ENCODE peak calls at places on chromosome 17, in six cellular contexts. T, H, R, K, P and V are unnamed samples.

GRCh38 chr17:69773081-69773480 is 301.9 kb upstream of the KCNJ16 start:
- ATAC-seq in T (no peak), K (no peak), P (no peak), R (no peak), H (no peak), V (no peak)

GRCh38 chr17:60149691-60150582 is at the start of gene CA4:
- ATAC-seq in P (no peak), R (peak; percentile 22), K (peak; percentile 28), T (peak; percentile 32), H (no peak), V (no peak)

GRCh38 chr17:40453881-40454630 is 10.8 kb downstream of the IGFBP4 start:
- ATAC-seq in P (no peak), T (no peak), K (no peak), R (no peak), H (no peak), V (peak; percentile 14)

GRCh38 chr17:68794636-68795503 is 160.3 kb downstream of the ABCA8 start:
- ATAC-seq in K (no peak), P (peak; percentile 72), R (no peak), T (no peak), H (peak; percentile 83), V (peak; percentile 39)

GRCh38 chr17:33291248-33292183 is 1.6 kb downstream of the ASIC2 start:
- ATAC-seq in R (peak; percentile 45), P (no peak), H (no peak), K (no peak), T (no peak), V (no peak)

GRCh38 chr17:21252289-21252874 is 828 bp downstream of the NATD1 start:
- ATAC-seq in R (no peak), K (no peak), H (no peak), T (no peak), P (no peak), V (no peak)

GRCh38 chr17:50468120-50469004 is at the start of gene CHAD:
- ATAC-seq in T (peak; percentile 57), K (no peak), H (no peak), R (no peak), P (no peak), V (no peak)

GRCh38 chr17:77571562-77571981 is 386.9 kb upstream of the TNRC6C start:
- ATAC-seq in T (peak; percentile 20), H (no peak), K (no peak), P (no peak), R (no peak), V (no peak)

GRCh38 chr17:50550661-50551432 is 3.9 kb downstream of the SPATA20 start:
- ATAC-seq in H (peak; percentile 61), T (peak; percentile 90), K (peak; percentile 79), R (peak; percentile 73), P (peak; percentile 18), V (peak; percentile 78)

GRCh38 chr17:36657390-36657762 is 56.0 kb downstream of the MRM1 start:
- ATAC-seq in P (no peak), K (no peak), H (no peak), R (peak; percentile 51), T (no peak), V (no peak)

GRCh38 chr17:40554646-40555295 is 10.5 kb downstream of the CCR7 start:
- ATAC-seq in R (no peak), H (no peak), T (no peak), P (no peak), K (no peak), V (no peak)

GRCh38 chr17:35519442-35519841 is 18.0 kb downstream of the SLFN12L start:
- ATAC-seq in T (no peak), K (no peak), R (no peak), P (no peak), H (no peak), V (no peak)

GRCh38 chr17:74919440-74920305 is 3.4 kb downstream of the USH1G start:
- ATAC-seq in H (no peak), K (no peak), R (peak; percentile 65), T (peak; percentile 22), P (peak; percentile 19), V (no peak)

GRCh38 chr17:67238976-67239375 is 6.0 kb downstream of the HELZ start:
- ATAC-seq in H (no peak), P (no peak), T (peak; percentile 11), K (no peak), R (no peak), V (no peak)

GRCh38 chr17:68459030-68459376 is 1.7 kb upstream of the WIPI1 start:
- ATAC-seq in R (no peak), P (peak; percentile 13), T (no peak), K (no peak), H (no peak), V (no peak)

GRCh38 chr17:1402268-1402598 is 2.2 kb upstream of the YWHAE start:
- ATAC-seq in K (no peak), T (no peak), P (no peak), H (no peak), R (no peak), V (no peak)

GRCh38 chr17:69325518-69326301 is 1.2 kb downstream of the ABCA5 start:
- ATAC-seq in H (no peak), P (no peak), T (no peak), R (peak; percentile 14), K (no peak), V (no peak)

GRCh38 chr17:4948997-4949320 is 629 bp upstream of the PFN1 start:
- ATAC-seq in R (peak; percentile 62), K (peak; percentile 87), T (peak; percentile 66), H (peak; percentile 63), P (peak; percentile 51), V (peak; percentile 87)

GRCh38 chr17:59498421-59499307 is 66.7 kb upstream of the DHX40 start:
- ATAC-seq in K (no peak), P (no peak), T (no peak), R (peak; percentile 29), H (no peak), V (peak; percentile 84)

GRCh38 chr17:40316571-40317344 is 7.8 kb downstream of the RARA start:
- ATAC-seq in R (peak; percentile 63), H (peak; percentile 18), P (no peak), K (peak; percentile 0), T (no peak), V (peak; percentile 45)

DNA sequence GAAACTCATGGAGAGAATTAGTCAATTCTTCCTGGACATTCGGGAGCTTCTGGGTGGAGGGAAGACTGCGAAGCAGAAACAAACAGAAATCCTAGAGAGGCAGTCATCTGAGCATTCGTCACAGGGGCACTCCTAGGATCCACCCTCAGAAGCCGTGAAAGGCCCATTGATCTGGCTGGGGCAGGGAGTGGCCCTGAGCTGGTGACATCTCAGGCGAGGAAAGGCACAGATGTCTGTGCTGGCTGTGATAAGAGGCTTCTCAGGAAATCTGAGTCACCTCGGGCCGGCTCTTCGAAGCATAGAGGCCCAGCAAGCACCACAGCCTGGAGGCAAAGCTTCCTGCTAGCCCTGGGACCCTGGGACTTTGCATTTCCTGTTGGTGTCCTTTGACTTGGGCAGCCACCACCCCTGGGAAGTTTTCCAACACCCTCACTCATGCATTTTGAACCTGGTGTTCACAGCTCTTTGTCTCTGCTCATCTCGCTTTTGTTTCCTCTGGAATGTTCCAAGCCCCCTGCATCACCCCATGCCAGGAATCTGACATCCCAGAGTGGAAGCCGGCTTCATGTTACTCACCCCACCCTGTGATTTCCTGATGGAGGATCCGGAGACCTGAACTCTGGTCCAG is 23.3 kb upstream of the CDRT4 start:
- ATAC-seq in P (no peak), T (peak; percentile 99), H (peak; percentile 94), K (peak; percentile 79), R (no peak), V (peak; percentile 94)
- TF ChIP-seq POLR2AphosphoS5 in P (no peak), T (peak; percentile 69), H (peak; percentile 51), K (peak; percentile 68), R (no peak), V (peak; percentile 47)

DNA sequence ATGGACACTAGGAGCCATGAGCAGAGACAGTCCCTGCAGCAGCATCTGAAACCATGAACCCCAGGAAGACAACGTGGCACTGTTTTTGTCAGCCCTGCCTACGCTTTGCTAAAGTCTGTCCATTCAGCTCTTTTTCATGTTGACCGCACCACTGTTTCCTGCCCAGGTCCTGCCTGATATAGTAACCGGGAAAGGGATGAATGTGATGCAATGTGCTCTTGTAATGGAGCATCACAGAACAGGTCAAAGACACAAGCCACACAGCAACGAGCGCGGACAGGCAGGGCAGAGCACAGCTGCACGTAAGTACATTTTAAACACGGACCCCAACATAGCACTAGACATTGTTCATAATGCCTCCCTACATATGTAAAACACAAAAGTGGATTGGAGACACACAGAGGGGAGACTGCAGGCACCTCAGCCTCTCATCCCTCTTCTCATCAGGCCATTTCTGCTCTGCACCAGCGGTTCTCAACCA is 16.9 kb upstream of the TNFRSF13B start:
- ATAC-seq in K (no peak), P (peak; percentile 14), H (no peak), T (no peak), R (no peak), V (peak; percentile 19)
- TF ChIP-seq POLR2A in K (no peak), P (peak; percentile 33), H (no peak), T (no peak), R (no peak), V (no peak)

DNA sequence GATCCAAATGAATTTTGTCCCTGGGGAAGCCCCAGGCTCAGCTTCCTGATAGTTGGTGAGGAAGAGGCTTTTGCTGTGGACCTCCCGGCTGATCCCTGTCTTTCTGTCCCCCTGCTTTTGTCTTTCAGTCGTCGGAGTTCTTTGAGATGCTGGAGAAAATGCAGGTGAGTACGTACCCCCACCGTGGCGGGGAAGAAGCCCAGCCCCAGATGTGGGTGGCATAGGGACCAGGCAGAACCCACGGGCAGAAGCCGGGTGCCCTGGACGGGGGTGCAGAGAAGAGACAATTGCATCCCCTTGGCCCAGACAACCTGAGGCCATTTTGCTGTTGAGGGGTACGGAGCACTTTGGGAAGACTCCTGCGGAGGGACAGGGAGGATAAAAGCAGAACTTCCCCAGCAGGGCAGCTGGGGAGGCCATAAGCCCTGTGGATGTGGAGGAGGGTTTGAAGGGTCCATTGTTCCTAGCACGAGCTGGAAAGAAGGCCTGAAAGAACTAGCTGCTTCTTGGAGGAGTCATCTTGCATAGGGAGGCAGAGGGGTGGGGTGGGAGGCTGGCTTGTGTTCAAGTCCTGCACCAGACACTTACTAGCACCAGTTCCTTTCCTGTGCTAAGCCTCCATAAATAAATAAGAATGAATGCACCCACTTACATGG is 105.6 kb downstream of the OR1D5 start:
- ATAC-seq in P (no peak), K (no peak), H (no peak), T (no peak), R (no peak), V (no peak)
- H3K4me3 ChIP-seq in P (no peak overlapping the region), K (no peak overlapping the region), H (no peak overlapping the region), T (no peak overlapping the region), R (no peak overlapping the region), V (no peak overlapping the region)

DNA sequence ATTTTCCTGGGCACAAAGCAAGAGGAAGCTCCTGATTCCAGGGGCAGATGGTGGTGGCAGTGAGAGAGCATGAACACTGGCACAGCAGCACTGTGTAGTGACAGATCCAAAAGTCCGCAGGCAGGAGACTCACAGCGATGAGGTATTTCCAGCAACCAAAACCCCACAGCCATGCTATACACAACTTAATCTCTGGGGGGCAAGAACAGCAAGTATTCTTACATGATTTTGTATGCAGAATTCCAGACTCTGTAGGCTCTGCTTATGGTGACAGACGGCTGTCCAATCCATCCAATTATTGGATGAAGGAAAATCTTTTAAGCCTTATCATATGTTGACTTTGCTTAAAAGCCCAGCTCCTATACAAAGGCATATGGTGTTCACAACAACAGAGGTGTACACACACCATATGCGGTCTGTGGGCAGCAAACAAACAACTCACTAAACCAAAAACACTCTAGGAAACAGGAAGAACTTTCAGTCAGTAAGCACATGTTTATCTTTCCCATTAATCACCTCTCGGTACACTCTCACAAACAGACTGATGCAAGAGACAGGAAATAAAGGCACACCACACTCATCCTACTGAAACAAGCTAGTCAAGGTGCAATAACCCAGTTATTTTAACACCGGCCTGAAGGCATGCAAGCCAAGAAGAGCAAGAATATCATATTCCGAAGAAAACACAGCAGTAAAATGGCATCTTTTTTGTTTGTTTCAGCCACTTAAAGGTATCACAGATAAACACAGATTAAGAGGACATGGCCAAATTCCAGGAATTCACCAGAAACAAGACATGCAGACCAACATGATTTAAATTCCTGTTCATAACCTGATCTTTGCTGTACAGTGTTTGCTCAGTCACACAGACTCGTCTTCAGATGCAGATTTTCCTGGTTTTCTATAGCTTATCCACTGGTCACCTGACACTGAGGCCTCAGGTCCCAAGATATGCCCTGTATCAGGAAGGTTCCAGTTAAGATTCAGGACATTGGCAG is 47.8 kb downstream of the ERN1 start:
- ATAC-seq in K (peak; percentile 58), T (peak; percentile 85), R (peak; percentile 83), H (peak; percentile 59), P (peak; percentile 91), V (peak; percentile 34)
- TF ChIP-seq POLR2AphosphoS5 in K (peak; percentile 56), T (peak; percentile 47), R (peak; percentile 49), H (peak; percentile 81), P (no peak), V (no peak)